ENCODE peak calls at places on chromosomes 16 and 17, in seven cellular contexts. Y, F, B, X, U, M and N are unnamed samples.
A peak's percentile ranks its signal among the peaks of the same experiment; 100 is the strongest.

GRCh38 chr17:79305376-79305775 is 230.8 kb downstream of the ENGASE start:
- DNase-seq in X (no peak), M (no peak), Y (no peak), F (peak; percentile 65), U (no peak), B (no peak), N (no peak)

GRCh38 chr17:42266918-42267766 is 9.0 kb downstream of the STAT5B start:
- DNase-seq in X (no peak), F (no peak), U (peak; percentile 79), Y (peak; percentile 54), M (no peak), B (no peak), N (no peak)

GRCh38 chr17:79774561-79774975 is 3.4 kb upstream of the CBX2 start:
- DNase-seq in X (no peak), U (no peak), F (no peak), B (no peak), M (no peak), Y (no peak), N (no peak)

GRCh38 chr16:56910654-56911539 is 21.0 kb upstream of the HERPUD1 start:
- DNase-seq in U (peak; percentile 69), X (peak; percentile 55), M (peak; percentile 27), F (peak; percentile 63), B (no peak), Y (no peak), N (no peak)

GRCh38 chr16:71626018-71626857 is at the start of gene MARVELD3:
- DNase-seq in M (peak; percentile 71), X (no peak), F (no peak), Y (peak; percentile 92), B (no peak), U (no peak), N (peak; percentile 8)

GRCh38 chr17:41009301-41009760 is 403 bp upstream of the KRTAP3-1 start:
- DNase-seq in Y (no peak), U (no peak), X (no peak), M (peak; percentile 11), B (no peak), F (no peak), N (no peak)

GRCh38 chr16:89084411-89084810 is 9.2 kb upstream of the ACSF3 start:
- DNase-seq in U (peak; percentile 33), Y (no peak), M (no peak), F (no peak), X (no peak), B (no peak), N (no peak)

GRCh38 chr17:34569591-34569990 is 9.8 kb upstream of the TMEM132E start:
- DNase-seq in F (no peak), Y (no peak), B (no peak), X (no peak), U (no peak), M (no peak), N (no peak)

GRCh38 chr17:37273419-37274051 is 102.2 kb upstream of the C17orf78 start:
- DNase-seq in M (peak; percentile 22), X (no peak), B (no peak), F (no peak), Y (peak; percentile 75), U (peak; percentile 26), N (no peak)

GRCh38 chr17:41520821-41521521 is 2.3 kb upstream of the KRT15 start:
- DNase-seq in U (peak; percentile 76), Y (peak; percentile 64), F (no peak), M (no peak), B (no peak), X (no peak), N (no peak)

GRCh38 chr17:49862781-49863331 is 15.0 kb upstream of the TAC4 start:
- DNase-seq in Y (peak; percentile 21), U (no peak), B (no peak), F (no peak), M (no peak), X (no peak), N (no peak)

GRCh38 chr17:82495844-82496528 is 23.5 kb upstream of the FOXK2 start:
- DNase-seq in F (no peak), Y (no peak), U (no peak), M (peak; percentile 67), X (no peak), B (no peak), N (peak; percentile 23)

GRCh38 chr17:77436058-77436442 is 295.3 kb downstream of the SEC14L1 start:
- DNase-seq in B (no peak), X (no peak), Y (peak; percentile 63), F (no peak), U (no peak), M (peak; percentile 87), N (no peak)

GRCh38 chr16:20298452-20298851 is 28.9 kb downstream of the GP2 start:
- DNase-seq in U (no peak), M (no peak), B (no peak), F (no peak), X (no peak), Y (no peak), N (no peak)

GRCh38 chr17:40122944-40123810 is 1.4 kb downstream of the MSL1 start:
- DNase-seq in B (no peak), U (peak; percentile 35), Y (peak; percentile 72), X (peak; percentile 27), M (peak; percentile 89), F (peak; percentile 73), N (peak; percentile 28)

GRCh38 chr17:55292094-55292493 is 27.3 kb downstream of the HLF start:
- DNase-seq in U (no peak), M (no peak), Y (no peak), B (no peak), X (no peak), F (no peak), N (no peak)

GRCh38 chr16:30844671-30845449 is 49.0 kb downstream of the BCL7C start:
- DNase-seq in Y (peak; percentile 94), F (peak; percentile 94), X (peak; percentile 76), M (peak; percentile 78), B (peak; percentile 52), U (peak; percentile 82), N (peak; percentile 34)

GRCh38 chr16:23504076-23504452 is 6.2 kb downstream of the GGA2 start:
- DNase-seq in M (no peak), U (peak; percentile 24), B (no peak), Y (peak; percentile 16), F (no peak), X (no peak), N (no peak)